ENCODE peak calls at places on chromosomes 11 and 22, in ten cellular contexts. H is stomach, Q is IMR-90, J is heart left ventricle, S is brain microvascular endothelial cell, F is cardiac muscle cell, R is lower leg skin, W is uterus, D is fibroblast of lung, V is fibroblast of villous mesenchyme. B is an unnamed sample.

GRCh38 chr11:46414899-46415298 is 23.3 kb upstream of the CHRM4 start:
- DNase-seq in H (no peak), Q (no peak), J (no peak), S (no peak), F (no peak), R (no peak), W (no peak), D (no peak), V (no peak), B (no peak)

GRCh38 chr11:78767409-78767932 is 192.8 kb upstream of the NARS2 start:
- DNase-seq in H (no peak), Q (peak), J (no peak), S (no peak), F (no peak), R (no peak), W (no peak), D (peak), V (no peak), B (no peak)

GRCh38 chr11:253160-253885 is 16.5 kb downstream of the PSMD13 start:
- DNase-seq in H (no peak), Q (no peak), J (no peak), S (no peak), F (no peak), R (peak), W (no peak), D (no peak), V (no peak), B (no peak)

GRCh38 chr22:20509344-20510047 is 2.1 kb downstream of the MED15 start:
- DNase-seq in H (peak), Q (peak), J (peak), S (peak), F (peak), R (peak), W (peak), D (peak), V (peak), B (no peak)

GRCh38 chr11:16248248-16248647 is 108.1 kb downstream of the SOX6 start:
- DNase-seq in H (no peak), Q (no peak), J (no peak), S (no peak), F (no peak), R (no peak), W (no peak), D (no peak), V (no peak), B (no peak)

GRCh38 chr11:94120946-94121345 is 7.7 kb upstream of the PANX1 start:
- DNase-seq in H (no peak), Q (peak), J (no peak), S (peak), F (no peak), R (no peak), W (no peak), D (peak), V (no peak), B (no peak)

GRCh38 chr22:48943567-48944432 is 883.9 kb downstream of the BRD1 start:
- DNase-seq in H (peak), Q (no peak), J (no peak), S (no peak), F (no peak), R (peak), W (no peak), D (no peak), V (no peak), B (no peak)

GRCh38 chr22:32850591-32851517 is 49.3 kb downstream of the TIMP3 start:
- DNase-seq in H (peak), Q (no peak), J (peak), S (no peak), F (peak), R (peak), W (peak), D (no peak), V (peak), B (no peak)

GRCh38 chr22:32204211-32204855 is 540 bp downstream of the RFPL2 start:
- DNase-seq in H (no peak), Q (no peak), J (no peak), S (no peak), F (no peak), R (no peak), W (no peak), D (no peak), V (no peak), B (no peak)

GRCh38 chr11:64164392-64165312 is 1.3 kb downstream of the MACROD1 start:
- DNase-seq in H (peak), Q (no peak), J (peak), S (no peak), F (no peak), R (no peak), W (no peak), D (no peak), V (no peak), B (no peak)

GRCh38 chr11:74011360-74012071 is 2.6 kb upstream of the UCP3 start:
- DNase-seq in H (no peak), Q (peak), J (no peak), S (peak), F (peak), R (peak), W (no peak), D (no peak), V (no peak), B (no peak)

GRCh38 chr11:117232911-117233409 is 489 bp downstream of the RNF214 start:
- DNase-seq in H (no peak), Q (no peak), J (no peak), S (no peak), F (no peak), R (peak), W (peak), D (no peak), V (no peak), B (no peak)

GRCh38 chr11:279040-279965 is 1.1 kb downstream of the NLRP6 start:
- DNase-seq in H (no peak), Q (no peak), J (peak), S (no peak), F (no peak), R (peak), W (no peak), D (no peak), V (no peak), B (no peak)

GRCh38 chr22:47779474-47779873 is 1017.0 kb downstream of the TBC1D22A start:
- DNase-seq in H (no peak), Q (no peak), J (no peak), S (no peak), F (no peak), R (no peak), W (no peak), D (no peak), V (no peak), B (no peak)

GRCh38 chr22:49107961-49108530 is 719.6 kb downstream of the BRD1 start:
- DNase-seq in H (no peak), Q (no peak), J (no peak), S (no peak), F (no peak), R (peak), W (no peak), D (no peak), V (no peak), B (no peak)

GRCh38 chr22:23894710-23895598 is 771 bp downstream of the MIF start:
- DNase-seq in H (peak), Q (peak), J (peak), S (peak), F (peak), R (peak), W (peak), D (peak), V (peak), B (peak)
- TF ChIP-seq CTCF in H (no peak), Q (peak), J (peak), S (peak), F (peak), R (no peak), W (peak), D (no peak), V (peak), B (peak)

GRCh38 chr11:47524200-47524874 is 28.6 kb downstream of the CELF1 start:
- DNase-seq in H (peak), Q (no peak), J (peak), S (no peak), F (no peak), R (no peak), W (peak), D (no peak), V (no peak), B (no peak)
- H3K4me3 ChIP-seq in H (peak), Q (no peak), J (peak), S (no peak), F (peak), R (no peak), W (peak), D (peak), V (peak), B (no peak)

GRCh38 chr11:67407700-67408163 is 3.8 kb downstream of the TBC1D10C start:
- DNase-seq in H (no peak), Q (no peak), J (no peak), S (no peak), F (no peak), R (no peak), W (no peak), D (no peak), V (no peak), B (no peak)

GRCh38 chr11:67405688-67406339 is 1.9 kb downstream of the TBC1D10C start:
- DNase-seq in H (no peak), Q (no peak), J (no peak), S (no peak), F (no peak), R (no peak), W (no peak), D (no peak), V (no peak), B (no peak)

GRCh38 chr11:67406420-67406968 is 2.6 kb downstream of the TBC1D10C start:
- DNase-seq in H (no peak), Q (no peak), J (no peak), S (no peak), F (no peak), R (no peak), W (no peak), D (no peak), V (no peak), B (no peak)

GRCh38 chr11:67408437-67409200 is 4.7 kb downstream of the TBC1D10C start:
- DNase-seq in H (no peak), Q (no peak), J (no peak), S (no peak), F (no peak), R (no peak), W (no peak), D (no peak), V (no peak), B (no peak)

DNA sequence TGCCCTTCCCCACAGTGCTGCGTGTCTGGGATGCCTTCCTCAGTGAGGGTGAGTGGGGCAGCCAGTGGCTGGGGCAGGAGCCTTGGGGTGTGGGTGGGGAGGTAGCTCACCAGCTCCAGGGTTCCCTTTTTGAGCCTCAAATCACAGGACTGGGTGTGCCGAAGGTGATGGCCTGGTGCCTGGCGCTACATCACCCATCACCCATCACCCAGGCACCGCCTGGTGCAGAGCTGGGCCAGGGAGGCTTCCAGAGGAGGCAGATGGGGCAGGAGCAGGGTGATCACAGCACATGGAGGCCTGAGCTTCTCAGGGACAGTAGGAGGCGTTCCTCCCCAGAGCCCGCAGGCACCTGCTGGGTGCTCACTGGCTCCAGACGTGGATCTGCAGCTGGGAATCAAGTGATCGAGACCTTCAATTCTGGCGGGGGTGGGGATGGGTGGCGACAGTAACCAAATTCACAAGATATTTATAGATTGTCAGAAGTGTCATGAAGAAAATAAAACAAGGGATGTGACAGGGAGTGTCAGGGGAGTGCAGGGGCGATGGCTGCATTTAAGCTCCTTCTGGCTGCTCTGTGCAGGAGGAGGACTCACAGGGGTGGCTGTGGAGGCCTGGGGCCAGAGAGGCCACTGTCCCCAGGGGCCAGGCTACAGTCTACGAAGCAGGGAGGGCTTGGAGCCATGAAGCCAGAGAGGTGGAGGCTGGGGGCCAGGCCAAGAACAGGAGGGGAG is 3.3 kb downstream of the TBC1D10C start:
- DNase-seq in H (no peak), Q (no peak), J (no peak), S (no peak), F (no peak), R (no peak), W (no peak), D (no peak), V (no peak), B (no peak)
- TF ChIP-seq CTCF in H (no peak), Q (no peak), J (no peak), S (no peak), F (no peak), R (no peak), W (no peak), D (no peak), V (no peak), B (peak)

GRCh38 chr11:66035653-66036333 is 9.5 kb upstream of the CATSPER1 start:
- DNase-seq in H (no peak), Q (no peak), J (no peak), S (no peak), F (no peak), R (no peak), W (no peak), D (no peak), V (no peak), B (no peak)
- H3K4me3 ChIP-seq in H (no peak), Q (no peak), J (no peak), S (no peak), F (no peak), R (no peak), W (no peak), D (no peak), V (no peak), B (no peak)

DNA sequence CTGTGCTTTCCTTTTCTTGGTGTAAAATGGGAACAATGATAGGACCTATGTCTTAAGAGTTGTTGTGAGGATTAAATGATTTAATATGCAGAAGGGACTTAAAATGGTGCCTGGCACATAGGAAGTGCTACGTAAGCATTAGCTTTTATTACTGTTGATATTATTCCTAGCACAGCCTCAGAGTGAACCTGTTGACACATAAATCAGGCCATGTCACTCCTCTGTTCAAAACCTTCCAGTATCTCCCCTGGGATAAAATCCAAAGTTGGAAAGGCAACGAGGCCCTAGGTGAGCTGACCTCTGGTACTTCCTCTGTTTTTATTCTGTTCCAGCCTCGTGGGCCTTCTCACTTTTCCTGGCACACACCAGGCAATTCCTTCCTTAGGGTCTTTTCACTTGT is 108.8 kb upstream of the CADM1 start:
- DNase-seq in H (no peak), Q (no peak), J (no peak), S (no peak), F (no peak), R (no peak), W (no peak), D (no peak), V (no peak), B (no peak)
- TF ChIP-seq CTCF in H (no peak), Q (no peak), J (no peak), S (no peak), F (no peak), R (no peak), W (no peak), D (no peak), V (no peak), B (no peak)

GRCh38 chr22:16800358-16800757 is 24.9 kb downstream of the XKR3 start:
- DNase-seq in H (no peak), Q (no peak), J (no peak), S (no peak), F (no peak), R (no peak), W (no peak), D (no peak), V (no peak), B (no peak)
- H3K4me3 ChIP-seq in H (no peak), Q (no peak), J (no peak), S (no peak), F (no peak), R (no peak), W (no peak), D (no peak), V (no peak), B (no peak)

B was measured in LNCaP clone FGC.